ENCODE peak calls at places on chromosomes 13 and 19, in eight cellular contexts. Z is uterus; T is CD4-positive, alpha-beta T cell; B is neural progenitor cell; J is CD8-positive, alpha-beta memory T cell; U is psoas muscle; D is dorsolateral prefrontal cortex; K is heart right ventricle. Y is an unnamed sample.

GRCh38 chr13:90039516-90039915 is 1308.0 kb upstream of the MIR17HG start:
- DNase-seq in Z (no peak), T (no peak), B (no peak), J (no peak), U (no peak), D (no peak), K (no peak), Y (no peak)

GRCh38 chr19:32138416-32138815 is 207.0 kb upstream of the ZNF507 start:
- DNase-seq in Z (no peak), T (no peak), B (no peak), J (no peak), U (no peak), D (no peak), K (no peak), Y (no peak)

GRCh38 chr19:43495082-43495481 is 9.5 kb downstream of the PHLDB3 start:
- DNase-seq in Z (no peak), T (no peak), B (no peak), J (no peak), U (no peak), D (no peak), K (no peak), Y (no peak)

GRCh38 chr13:114065141-114065925 is 67.1 kb downstream of the RASA3 start:
- DNase-seq in Z (peak; percentile 90), T (peak; percentile 68), B (peak; percentile 63), J (peak; percentile 60), U (peak; percentile 89), D (peak; percentile 66), K (peak; percentile 84), Y (peak; percentile 83)

GRCh38 chr19:12364391-12365093 is 941 bp downstream of the ZNF442 start:
- DNase-seq in Z (peak; percentile 18), T (no peak), B (peak; percentile 33), J (peak; percentile 0), U (no peak), D (no peak), K (peak; percentile 12), Y (peak; percentile 29)

GRCh38 chr19:33054623-33055022 is 10.1 kb downstream of the RHPN2 start:
- DNase-seq in Z (no peak), T (no peak), B (no peak), J (no peak), U (no peak), D (no peak), K (no peak), Y (no peak)

GRCh38 chr19:51002101-51002532 is 713 bp upstream of the KLK8 start:
- DNase-seq in Z (no peak), T (no peak), B (no peak), J (no peak), U (no peak), D (no peak), K (no peak), Y (no peak)

GRCh38 chr13:102903659-102904407 is 58.0 kb downstream of the ERCC5 start:
- DNase-seq in Z (no peak), T (no peak), B (peak; percentile 28), J (no peak), U (no peak), D (no peak), K (no peak), Y (no peak)

GRCh38 chr19:12867120-12868099 is 13.8 kb downstream of the DNASE2 start:
- DNase-seq in Z (peak; percentile 57), T (peak; percentile 68), B (peak; percentile 93), J (peak; percentile 55), U (peak; percentile 43), D (no peak), K (no peak), Y (no peak)

GRCh38 chr19:42487025-42487797 is 41.1 kb downstream of the CEACAM1 start:
- DNase-seq in Z (no peak), T (no peak), B (no peak), J (no peak), U (no peak), D (no peak), K (no peak), Y (no peak)

GRCh38 chr19:42487798-42488178 is 40.5 kb downstream of the CEACAM1 start:
- DNase-seq in Z (no peak), T (no peak), B (no peak), J (no peak), U (no peak), D (no peak), K (no peak), Y (no peak)

GRCh38 chr19:42494321-42494720 is 34.0 kb downstream of the CEACAM1 start:
- DNase-seq in Z (no peak), T (no peak), B (no peak), J (no peak), U (no peak), D (no peak), K (no peak), Y (no peak)

GRCh38 chr19:42488783-42489521 is 39.3 kb downstream of the CEACAM1 start:
- DNase-seq in Z (no peak), T (no peak), B (peak; percentile 20), J (no peak), U (no peak), D (no peak), K (no peak), Y (no peak)
- H3K27ac ChIP-seq in Z (no peak overlapping the region), T (no peak overlapping the region), B (no peak overlapping the region), J (no peak overlapping the region), U (no peak overlapping the region), D (no peak overlapping the region), K (no peak overlapping the region), Y (no peak overlapping the region)

DNA sequence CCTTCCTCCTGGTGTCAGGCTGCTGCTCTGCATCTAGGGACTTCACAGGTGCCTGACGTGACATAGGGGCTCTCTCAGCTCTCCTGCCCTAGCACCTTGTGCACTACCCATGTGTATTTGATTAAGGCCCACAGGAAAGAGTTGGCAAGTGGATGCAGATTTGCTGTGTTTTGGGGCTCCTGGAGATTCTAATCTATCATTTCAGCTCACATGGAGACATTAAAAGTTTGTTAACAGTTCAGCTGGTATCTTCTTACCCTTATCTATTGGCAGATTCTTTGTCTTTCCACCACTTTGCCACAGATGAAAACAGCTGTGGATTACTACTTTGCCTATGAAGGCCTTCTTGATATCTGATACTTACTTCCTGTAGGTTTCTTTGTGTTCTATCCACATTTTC is 41.9 kb downstream of the WASF3 start:
- DNase-seq in Z (no peak), T (no peak), B (no peak), J (no peak), U (no peak), D (no peak), K (no peak), Y (no peak)
- H3K27ac ChIP-seq in Z (no peak overlapping the region), T (no peak overlapping the region), B (no peak overlapping the region), J (no peak overlapping the region), U (no peak overlapping the region), D (no peak overlapping the region), K (no peak overlapping the region), Y (no peak overlapping the region)

GRCh38 chr19:15400521-15401396 is 18.0 kb downstream of the AKAP8L start:
- DNase-seq in Z (no peak), T (no peak), B (no peak), J (no peak), U (no peak), D (no peak), K (no peak), Y (no peak)

GRCh38 chr19:15404097-15404779 is 14.6 kb downstream of the AKAP8L start:
- DNase-seq in Z (no peak), T (no peak), B (no peak), J (no peak), U (no peak), D (no peak), K (no peak), Y (no peak)

GRCh38 chr19:15401397-15401710 is 17.4 kb downstream of the AKAP8L start:
- DNase-seq in Z (no peak), T (no peak), B (no peak), J (no peak), U (no peak), D (no peak), K (no peak), Y (no peak)

GRCh38 chr19:15403151-15403531 is 15.6 kb downstream of the AKAP8L start:
- DNase-seq in Z (no peak), T (no peak), B (no peak), J (no peak), U (no peak), D (no peak), K (no peak), Y (no peak)

GRCh38 chr19:15402411-15403150 is 16.2 kb downstream of the AKAP8L start:
- DNase-seq in Z (no peak), T (no peak), B (no peak), J (no peak), U (no peak), D (no peak), K (peak; percentile 55), Y (no peak)
- H3K27ac ChIP-seq in Z (peak overlapping the region; percentile 76), T (no peak overlapping the region), B (no peak overlapping the region), J (no peak overlapping the region), U (peak overlapping the region; percentile 77), D (no peak overlapping the region), K (peak overlapping the region; percentile 80), Y (no peak overlapping the region)

GRCh38 chr19:36745870-36746269 is 26.7 kb downstream of the ZNF850 start:
- DNase-seq in Z (no peak), T (no peak), B (no peak), J (no peak), U (no peak), D (no peak), K (no peak), Y (no peak)
- H3K27ac ChIP-seq in Z (no peak overlapping the region), T (no peak overlapping the region), B (no peak overlapping the region), J (no peak overlapping the region), U (no peak overlapping the region), D (no peak overlapping the region), K (no peak overlapping the region), Y (no peak overlapping the region)

GRCh38 chr19:3949294-3949693 is 16.4 kb downstream of the NMRK2 start:
- DNase-seq in Z (no peak), T (no peak), B (no peak), J (no peak), U (no peak), D (no peak), K (no peak), Y (no peak)
- H3K27ac ChIP-seq in Z (no peak overlapping the region), T (no peak overlapping the region), B (no peak overlapping the region), J (no peak overlapping the region), U (peak overlapping the region; percentile 99), D (no peak overlapping the region), K (peak overlapping the region; percentile 93), Y (peak overlapping the region; percentile 92)

GRCh38 chr13:24168392-24168750 is 7.9 kb downstream of the SPATA13 start:
- DNase-seq in Z (no peak), T (no peak), B (peak; percentile 67), J (no peak), U (no peak), D (no peak), K (no peak), Y (no peak)

GRCh38 chr13:24165746-24166145 is 5.2 kb downstream of the SPATA13 start:
- DNase-seq in Z (no peak), T (no peak), B (no peak), J (no peak), U (no peak), D (no peak), K (no peak), Y (no peak)

GRCh38 chr13:24172071-24172470 is 11.6 kb downstream of the SPATA13 start:
- DNase-seq in Z (no peak), T (no peak), B (no peak), J (no peak), U (no peak), D (no peak), K (no peak), Y (no peak)

GRCh38 chr13:24168980-24169379 is 8.5 kb downstream of the SPATA13 start:
- DNase-seq in Z (no peak), T (no peak), B (no peak), J (no peak), U (no peak), D (no peak), K (no peak), Y (no peak)

GRCh38 chr13:24167666-24168391 is 7.3 kb downstream of the SPATA13 start:
- DNase-seq in Z (no peak), T (no peak), B (no peak), J (no peak), U (no peak), D (no peak), K (no peak), Y (no peak)
- H3K27ac ChIP-seq in Z (peak overlapping the region; percentile 44), T (no peak overlapping the region), B (no peak overlapping the region), J (no peak overlapping the region), U (no peak overlapping the region), D (peak overlapping the region; percentile 92), K (no peak overlapping the region), Y (no peak overlapping the region)